ENCODE peak calls at places on chromosomes 5 and 9, in four cellular contexts. I is tibial artery, M is fibroblast of the aortic adventitia, K is endothelial cell. Y is an unnamed sample.

GRCh38 chr9:77820293-77820954 is 172.3 kb upstream of the GNA14 start:
- DNase-seq in I (no peak), M (peak), K (no peak), Y (no peak)

GRCh38 chr9:99614341-99614740 is 207.3 kb upstream of the NR4A3 start:
- DNase-seq in I (no peak), M (no peak), K (no peak), Y (no peak)

GRCh38 chr9:114437401-114437893 is 49.7 kb upstream of the AKNA start:
- DNase-seq in I (no peak), M (no peak), K (no peak), Y (no peak)

GRCh38 chr9:120723547-120723946 is 9.3 kb upstream of the MEGF9 start:
- DNase-seq in I (peak), M (peak), K (no peak), Y (no peak)

GRCh38 chr5:111386832-111387162 is 125.5 kb downstream of the STARD4 start:
- DNase-seq in I (no peak), M (no peak), K (no peak), Y (no peak)

GRCh38 chr5:142642427-142642826 is 43.5 kb downstream of the FGF1 start:
- DNase-seq in I (no peak), M (no peak), K (no peak), Y (no peak)

GRCh38 chr5:76358-77169 is 15.4 kb upstream of the PLEKHG4B start:
- DNase-seq in I (no peak), M (no peak), K (no peak), Y (no peak)

GRCh38 chr9:132760057-132760456 is 89.8 kb downstream of the GTF3C4 start:
- DNase-seq in I (no peak), M (no peak), K (no peak), Y (no peak)

GRCh38 chr5:166865206-166865605 is 1426.2 kb upstream of the WWC1 start:
- DNase-seq in I (no peak), M (no peak), K (no peak), Y (no peak)

GRCh38 chr5:4699592-4699991 is 440.5 kb upstream of the ADAMTS16 start:
- DNase-seq in I (no peak), M (no peak), K (no peak), Y (no peak)

GRCh38 chr5:4698596-4698995 is 441.5 kb upstream of the ADAMTS16 start:
- DNase-seq in I (no peak), M (no peak), K (no peak), Y (no peak)

GRCh38 chr5:4700886-4701285 is 439.2 kb upstream of the ADAMTS16 start:
- DNase-seq in I (no peak), M (no peak), K (no peak), Y (no peak)

DNA sequence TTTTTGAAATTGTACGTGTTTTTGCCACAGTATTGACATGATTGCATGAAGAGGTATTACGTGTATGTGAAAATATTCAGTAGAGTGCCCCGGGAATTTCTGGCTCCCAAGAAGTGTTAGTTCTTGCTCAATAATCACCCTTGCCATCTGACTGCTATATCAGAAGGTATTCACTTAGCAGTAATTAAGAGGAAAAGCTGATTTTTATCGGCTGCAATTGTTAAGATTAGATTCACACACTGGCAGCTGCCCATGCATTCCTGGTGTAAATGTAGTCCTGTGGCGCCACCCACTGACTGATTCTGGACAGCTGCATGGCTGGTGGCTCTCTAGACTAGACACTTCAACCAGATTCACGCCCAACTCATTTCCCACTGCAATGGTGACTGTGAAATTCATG is 440.0 kb upstream of the ADAMTS16 start:
- DNase-seq in I (no peak), M (peak), K (peak), Y (peak)
- TF ChIP-seq CTCF in I (no peak), M (peak), K (peak), Y (peak)

GRCh38 chr5:98016771-98017170 is 756.7 kb upstream of the RGMB start:
- DNase-seq in I (no peak), M (no peak), K (no peak), Y (no peak)
- TF ChIP-seq CTCF in I (no peak), M (no peak), K (no peak), Y (no peak)

GRCh38 chr5:91386120-91386519 is 3.0 kb upstream of the ARRDC3 start:
- DNase-seq in I (no peak), M (peak), K (no peak), Y (no peak)
- TF ChIP-seq CTCF in I (no peak), M (peak), K (no peak), Y (peak)

GRCh38 chr9:36797471-36798220 is 225.0 kb downstream of the MELK start:
- DNase-seq in I (no peak), M (no peak), K (no peak), Y (no peak)

GRCh38 chr9:36796671-36797419 is 224.2 kb downstream of the MELK start:
- DNase-seq in I (no peak), M (no peak), K (no peak), Y (no peak)

GRCh38 chr9:36793277-36793676 is 220.6 kb downstream of the MELK start:
- DNase-seq in I (no peak), M (no peak), K (no peak), Y (peak)

GRCh38 chr9:36802171-36802920 is 229.7 kb downstream of the MELK start:
- DNase-seq in I (no peak), M (peak), K (no peak), Y (peak)

DNA sequence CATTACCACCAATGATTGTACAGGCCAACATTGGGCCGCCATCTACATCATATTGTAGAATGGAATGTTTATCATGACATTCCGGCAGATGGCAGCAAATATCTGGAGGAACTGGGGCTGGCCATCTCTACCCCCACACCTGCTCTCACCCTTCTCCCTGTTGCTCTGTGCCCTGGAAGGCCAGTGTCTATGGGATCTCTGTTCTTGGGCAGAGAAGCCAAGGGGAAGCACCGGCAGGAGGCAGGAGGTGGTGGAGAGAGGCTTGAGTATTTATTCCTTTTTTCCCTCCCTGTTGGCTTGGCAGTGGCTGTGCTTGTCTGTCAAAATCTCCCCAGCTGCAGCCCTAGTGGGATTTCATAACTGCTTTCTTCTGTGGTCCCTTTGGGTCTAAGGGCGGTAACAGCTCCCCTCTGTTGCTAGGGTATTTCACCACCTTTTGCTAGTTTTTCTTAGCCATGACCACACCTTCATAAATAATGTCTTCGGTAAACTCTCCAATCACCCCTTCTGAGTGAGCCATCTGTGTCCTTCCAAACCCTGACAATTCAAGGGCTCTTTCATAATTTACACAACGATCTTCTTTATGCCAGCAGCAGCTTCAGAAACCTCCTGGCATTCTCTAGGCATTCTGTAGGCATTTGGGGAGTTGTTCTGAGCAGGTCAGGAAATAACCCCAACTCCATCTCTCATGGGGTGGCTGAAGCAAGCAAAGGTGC is 225.8 kb downstream of the MELK start:
- DNase-seq in I (no peak), M (no peak), K (peak), Y (peak)
- TF ChIP-seq CTCF in I (no peak), M (no peak), K (no peak), Y (peak)

GRCh38 chr5:178150977-178151734 is 2.5 kb downstream of the NHP2 start:
- DNase-seq in I (no peak), M (peak), K (no peak), Y (peak)
- TF ChIP-seq CTCF in I (no peak), M (no peak), K (no peak), Y (peak)

GRCh38 chr5:15013654-15014463 is 142.3 kb upstream of the ANKH start:
- DNase-seq in I (no peak), M (peak), K (peak), Y (no peak)
- TF ChIP-seq CTCF in I (peak), M (peak), K (peak), Y (peak)

DNA sequence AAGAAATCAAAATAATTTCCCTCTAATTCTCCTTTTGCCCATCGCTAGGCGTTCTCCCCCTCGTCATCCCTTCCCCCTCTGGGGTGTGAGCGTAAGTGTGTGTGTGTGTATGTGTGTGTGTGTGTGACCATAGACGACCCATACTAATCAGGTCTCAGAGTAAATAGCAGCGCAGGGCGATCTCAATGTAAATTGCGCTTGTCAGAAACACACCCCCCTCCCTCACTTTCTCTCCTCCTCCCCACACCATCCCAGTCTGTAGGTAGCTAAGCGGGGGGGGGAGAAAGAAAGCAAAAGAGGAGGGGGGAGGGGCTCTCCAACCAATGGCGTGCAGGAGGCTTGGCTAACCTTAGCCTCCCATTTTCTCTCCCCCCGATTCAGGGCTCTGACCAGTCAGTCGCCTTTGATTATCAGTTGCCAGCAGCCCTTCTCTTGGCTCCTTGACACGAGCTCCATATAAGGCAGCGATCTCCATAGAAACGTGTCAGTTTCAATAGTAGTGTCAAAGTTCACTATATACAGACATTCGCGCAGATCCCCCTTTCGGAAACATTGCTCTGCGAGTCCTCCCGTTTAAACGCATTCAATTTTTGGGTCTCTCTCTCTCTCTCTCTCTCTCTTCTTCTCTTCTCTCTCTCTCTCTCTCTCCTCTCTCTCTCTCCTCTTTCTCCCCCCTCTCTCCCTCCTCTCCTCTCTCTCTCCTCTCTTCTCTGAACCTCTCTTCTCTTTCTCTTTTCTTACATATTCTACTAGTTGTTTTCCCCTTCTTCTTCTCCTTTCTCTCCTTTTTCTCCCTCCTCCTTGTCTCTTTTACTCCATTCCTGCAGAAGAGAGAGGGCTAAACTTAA is at the start of gene NR2F1:
- DNase-seq in I (no peak), M (peak), K (no peak), Y (peak)
- TF ChIP-seq CTCF in I (no peak), M (no peak), K (no peak), Y (no peak)

GRCh38 chr5:163489745-163490075 is 15.7 kb upstream of the MAT2B start:
- DNase-seq in I (no peak), M (no peak), K (no peak), Y (no peak)

DNA sequence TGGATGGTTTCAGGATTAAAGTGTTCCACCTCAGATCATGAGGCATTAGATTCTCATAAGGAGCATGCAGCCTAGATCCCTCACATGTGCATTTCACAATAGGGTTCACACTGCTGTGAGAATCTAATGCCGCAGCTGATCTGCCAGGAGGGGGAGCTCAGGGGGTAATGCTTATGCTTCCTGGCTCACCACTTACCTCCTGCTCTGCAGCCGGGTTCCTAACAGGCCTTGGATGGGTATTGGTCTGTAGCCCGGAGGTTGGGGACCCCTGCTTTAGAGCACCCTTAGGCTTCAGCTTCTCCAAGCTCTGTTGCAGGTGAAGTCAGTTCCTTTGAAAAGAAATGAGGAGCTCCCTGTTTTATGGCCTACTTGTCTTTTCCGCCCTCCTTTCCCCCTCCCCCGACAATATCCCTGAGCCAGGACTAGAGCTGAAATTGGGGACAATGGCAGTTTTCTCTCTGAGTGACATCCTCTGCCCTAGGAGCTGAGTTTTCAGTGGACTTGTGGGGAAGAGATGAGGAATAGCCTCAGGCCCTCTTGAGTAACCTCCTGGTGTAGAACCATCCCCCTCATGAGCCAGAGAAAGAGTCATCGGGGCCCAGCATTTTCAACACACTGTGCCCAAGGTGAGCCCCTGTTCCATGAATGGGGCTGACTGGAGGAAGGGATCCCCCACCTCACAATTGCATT is 16.2 kb upstream of the MAT2B start:
- DNase-seq in I (no peak), M (peak), K (peak), Y (peak)
- TF ChIP-seq CTCF in I (no peak), M (no peak), K (no peak), Y (peak)

Y was measured in BE2C.